ENCODE peak calls at places on chromosomes 16 and 17, in seven cellular contexts. N is K562, H is A549, Y is esophagus muscularis mucosa, O is stomach, P is body of pancreas, K is uterus. T is an unnamed sample.

GRCh38 chr17:67019126-67019507 is 25.2 kb upstream of the CACNG1 start:
- DNase-seq in N (no peak), H (no peak), Y (no peak), O (no peak), P (no peak), K (no peak), T (no peak)

GRCh38 chr16:87681990-87682570 is 79.8 kb downstream of the JPH3 start:
- DNase-seq in N (peak), H (peak), Y (no peak), O (no peak), P (no peak), K (no peak), T (peak)

GRCh38 chr16:25027781-25028180 is 12.6 kb upstream of the ARHGAP17 start:
- DNase-seq in N (no peak), H (no peak), Y (no peak), O (no peak), P (no peak), K (no peak), T (no peak)

GRCh38 chr16:88570691-88571092 is 489 bp downstream of the ZC3H18 start:
- DNase-seq in N (peak), H (no peak), Y (no peak), O (no peak), P (no peak), K (no peak), T (peak)

GRCh38 chr16:89319883-89320716 is 102.6 kb downstream of the ZNF778 start:
- DNase-seq in N (peak), H (peak), Y (no peak), O (peak), P (peak), K (peak), T (peak)

GRCh38 chr16:11253995-11254912 is 1.8 kb downstream of the SOCS1 start:
- DNase-seq in N (peak), H (no peak), Y (no peak), O (no peak), P (no peak), K (peak), T (peak)

GRCh38 chr17:36185416-36185815 is 9.0 kb upstream of the TBC1D3B start:
- DNase-seq in N (no peak), H (no peak), Y (no peak), O (no peak), P (no peak), K (no peak), T (no peak)

GRCh38 chr17:38345743-38346142 is 2.0 kb upstream of the GPR179 start:
- DNase-seq in N (no peak), H (no peak), Y (no peak), O (no peak), P (no peak), K (no peak), T (no peak)

GRCh38 chr17:43663383-43663782 is 1.7 kb upstream of the MEOX1 start:
- DNase-seq in N (no peak), H (no peak), Y (no peak), O (no peak), P (no peak), K (no peak), T (no peak)

GRCh38 chr17:76381633-76382304 is 2.6 kb upstream of the SPHK1 start:
- DNase-seq in N (no peak), H (no peak), Y (no peak), O (no peak), P (peak), K (no peak), T (peak)

GRCh38 chr17:27882162-27882840 is 10.9 kb downstream of the LYRM9 start:
- DNase-seq in N (no peak), H (no peak), Y (no peak), O (no peak), P (no peak), K (no peak), T (no peak)

GRCh38 chr16:722835-723633 is 2.1 kb downstream of the ANTKMT start:
- DNase-seq in N (no peak), H (no peak), Y (no peak), O (no peak), P (no peak), K (no peak), T (no peak)

GRCh38 chr17:76354747-76355310 is 1.1 kb upstream of the PRPSAP1 start:
- DNase-seq in N (peak), H (no peak), Y (no peak), O (no peak), P (no peak), K (no peak), T (peak)

GRCh38 chr16:54545890-54546476 is 259.4 kb upstream of the IRX3 start:
- DNase-seq in N (no peak), H (no peak), Y (no peak), O (no peak), P (no peak), K (no peak), T (no peak)

GRCh38 chr16:58201163-58201562 is 3.3 kb upstream of the CSNK2A2 start:
- DNase-seq in N (no peak), H (no peak), Y (no peak), O (no peak), P (no peak), K (no peak), T (no peak)

GRCh38 chr17:47802341-47803022 is 19.1 kb downstream of the OSBPL7 start:
- DNase-seq in N (peak), H (peak), Y (no peak), O (peak), P (peak), K (no peak), T (peak)

GRCh38 chr17:13362341-13363122 is 239.2 kb downstream of the HS3ST3A1 start:
- DNase-seq in N (no peak), H (no peak), Y (no peak), O (no peak), P (no peak), K (no peak), T (no peak)

GRCh38 chr16:35599429-35600165 is 2140.2 kb downstream of the TP53TG3F start:
- DNase-seq in N (no peak), H (no peak), Y (peak), O (no peak), P (no peak), K (no peak), T (no peak)

GRCh38 chr16:28012031-28012445 is 51.5 kb downstream of the GSG1L start:
- DNase-seq in N (peak), H (no peak), Y (no peak), O (no peak), P (no peak), K (no peak), T (peak)

GRCh38 chr17:58560511-58560910 is 46.1 kb upstream of the MTMR4 start:
- DNase-seq in N (no peak), H (no peak), Y (no peak), O (no peak), P (no peak), K (no peak), T (no peak)

GRCh38 chr17:35314415-35315216 is 58.8 kb downstream of the SLFN11 start:
- DNase-seq in N (no peak), H (no peak), Y (no peak), O (no peak), P (no peak), K (no peak), T (no peak)

GRCh38 chr17:37494971-37495370 is 5.3 kb downstream of the DUSP14 start:
- DNase-seq in N (no peak), H (no peak), Y (no peak), O (no peak), P (no peak), K (no peak), T (no peak)

GRCh38 chr17:81003711-81004335 is 12.2 kb downstream of the CHMP6 start:
- DNase-seq in N (peak), H (no peak), Y (no peak), O (no peak), P (no peak), K (no peak), T (peak)

GRCh38 chr17:56096026-56096807 is 57.1 kb upstream of the ANKFN1 start:
- DNase-seq in N (no peak), H (no peak), Y (no peak), O (no peak), P (no peak), K (no peak), T (no peak)

GRCh38 chr17:72173475-72174116 is 52.8 kb downstream of the SOX9 start:
- DNase-seq in N (no peak), H (no peak), Y (no peak), O (no peak), P (peak), K (no peak), T (no peak)

GRCh38 chr17:44473367-44473766 is 29.8 kb downstream of the GPATCH8 start:
- DNase-seq in N (no peak), H (no peak), Y (no peak), O (no peak), P (no peak), K (no peak), T (no peak)

GRCh38 chr16:74726736-74727135 is 26.1 kb upstream of the MLKL start:
- DNase-seq in N (peak), H (no peak), Y (no peak), O (no peak), P (peak), K (no peak), T (peak)

GRCh38 chr17:70202840-70203239 is 33.5 kb downstream of the KCNJ2 start:
- DNase-seq in N (no peak), H (no peak), Y (no peak), O (no peak), P (no peak), K (no peak), T (no peak)

GRCh38 chr17:63828936-63829335 is 1.5 kb upstream of the FTSJ3 start:
- DNase-seq in N (no peak), H (no peak), Y (no peak), O (no peak), P (no peak), K (no peak), T (no peak)

GRCh38 chr17:79026345-79027273 is 2.6 kb downstream of the C1QTNF1 start:
- DNase-seq in N (no peak), H (peak), Y (no peak), O (peak), P (peak), K (peak), T (no peak)
- H3K4me3 ChIP-seq in N (no peak), H (peak), Y (peak), O (no peak), P (no peak), K (no peak), T (no peak)

DNA sequence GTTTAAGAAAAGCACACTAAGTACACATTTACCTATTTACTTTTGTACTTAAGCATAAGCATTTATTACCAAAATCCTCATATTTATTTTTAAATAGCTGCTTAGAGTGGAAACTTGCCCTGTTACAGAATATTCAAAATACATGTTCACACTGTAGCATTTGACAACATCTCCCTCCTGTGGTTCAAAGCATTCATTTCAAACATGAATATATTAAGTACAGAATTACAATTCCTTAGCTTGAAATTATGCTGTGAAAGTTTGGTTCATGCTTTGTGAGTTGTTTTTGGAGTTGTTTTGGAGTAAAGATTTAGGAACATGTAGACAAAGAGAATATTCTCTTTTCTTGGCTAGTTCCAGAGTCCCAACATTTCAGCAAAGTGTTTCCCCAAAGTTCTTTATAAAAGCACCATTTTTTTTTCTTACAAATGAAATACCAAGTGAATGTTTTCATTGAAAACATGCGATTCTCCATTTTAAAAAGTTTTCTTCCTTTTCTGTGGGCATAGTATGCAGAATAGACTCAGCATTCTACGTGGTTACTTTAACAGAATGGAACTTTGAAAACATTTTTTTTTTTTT is 33.2 kb downstream of the TUBD1 start:
- DNase-seq in N (no peak), H (no peak), Y (no peak), O (no peak), P (no peak), K (no peak), T (peak)
- TF ChIP-seq CTCF in N (peak), H (peak), Y (peak), O (peak), P (peak), K (peak), T (peak)

GRCh38 chr17:7873051-7873450 is 15.2 kb downstream of the CYB5D1 start:
- DNase-seq in N (no peak), H (no peak), Y (no peak), O (no peak), P (no peak), K (no peak), T (no peak)
- TF ChIP-seq POLR2A in N (no peak), H (no peak), Y (no peak), O (no peak), P (no peak), K (no peak), T (no peak)

DNA sequence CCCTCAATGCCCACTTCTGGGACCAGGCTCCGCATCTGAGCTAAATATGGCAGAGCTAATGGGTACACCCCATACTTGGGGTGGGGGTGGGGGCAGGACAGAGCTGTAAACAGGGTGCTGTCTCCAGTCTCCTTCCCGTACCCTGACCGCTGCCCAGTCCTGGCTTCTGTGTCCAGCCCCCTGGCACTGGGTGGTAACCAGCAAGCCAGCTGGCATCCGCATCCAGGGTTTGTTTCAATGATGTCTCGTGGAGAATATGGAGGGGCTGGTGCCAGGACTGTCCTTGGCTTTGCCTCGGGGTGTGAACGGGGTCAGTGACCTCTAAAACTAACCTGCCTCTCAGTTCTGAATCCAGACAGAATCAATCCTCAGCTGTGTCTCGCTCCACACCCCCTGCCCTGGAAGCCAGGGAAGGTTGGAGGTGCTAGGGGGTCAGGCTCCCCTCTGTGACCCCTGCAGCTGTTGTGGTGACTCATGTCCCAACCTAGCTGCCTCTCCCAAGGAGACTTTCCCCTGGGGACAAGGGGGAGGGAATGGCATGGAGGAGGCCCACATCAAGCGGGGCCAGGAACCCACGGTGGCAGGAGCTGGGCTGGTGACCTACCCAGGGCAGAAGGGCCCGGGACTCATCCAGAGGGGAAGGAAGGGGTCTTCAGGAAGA is 1.5 kb upstream of the PNMT start:
- DNase-seq in N (peak), H (no peak), Y (no peak), O (no peak), P (no peak), K (no peak), T (peak)
- H3K4me3 ChIP-seq in N (peak), H (no peak), Y (peak), O (peak), P (no peak), K (no peak), T (no peak)

GRCh38 chr16:49348408-49349176 is 25.0 kb upstream of the C16orf78 start:
- DNase-seq in N (no peak), H (no peak), Y (no peak), O (no peak), P (no peak), K (no peak), T (peak)
- TF ChIP-seq CTCF in N (peak), H (no peak), Y (no peak), O (no peak), P (no peak), K (no peak), T (peak)

GRCh38 chr16:2673066-2673999 is 9.0 kb upstream of the KCTD5 start:
- DNase-seq in N (peak), H (peak), Y (peak), O (peak), P (peak), K (peak), T (peak)
- TF ChIP-seq POLR2A in N (peak), H (peak), Y (no peak), O (no peak), P (peak), K (peak), T (peak)

GRCh38 chr16:57041182-57042156 is 50.9 kb upstream of the CPNE2 start:
- DNase-seq in N (no peak), H (no peak), Y (no peak), O (peak), P (no peak), K (no peak), T (peak)
- H3K4me3 ChIP-seq in N (no peak), H (no peak), Y (no peak), O (no peak), P (no peak), K (no peak), T (peak)